ENCODE peak calls at places on chromosomes 7 and 10, in four cellular contexts. P is mesothelial cell of epicardium; F is activated CD4-positive, alpha-beta memory T cell treated with anti-CD3 and anti-CD28 coated beads for 36 hours; V is EH. Q is an unnamed sample.

GRCh38 chr10:74514322-74514721 is 312.1 kb upstream of the KAT6B start:
- DNase-seq in P (no peak), F (no peak), V (no peak), Q (no peak)

GRCh38 chr10:43068781-43069515 is 7.9 kb upstream of the RET start:
- DNase-seq in P (no peak), F (no peak), V (no peak), Q (no peak)

GRCh38 chr7:155763721-155764431 is 48.4 kb downstream of the SHH start:
- DNase-seq in P (no peak), F (peak; percentile 80), V (peak; percentile 21), Q (no peak)

GRCh38 chr7:78159537-78159936 is 361.0 kb downstream of the PHTF2 start:
- DNase-seq in P (no peak), F (no peak), V (no peak), Q (no peak)

GRCh38 chr10:60707841-60708240 is 70.4 kb upstream of the CDK1 start:
- DNase-seq in P (no peak), F (no peak), V (no peak), Q (no peak)

GRCh38 chr7:5693529-5693928 is 87.9 kb downstream of the RNF216 start:
- DNase-seq in P (no peak), F (no peak), V (peak; percentile 96), Q (no peak)

GRCh38 chr7:135717686-135718085 is 10.3 kb downstream of the SLC13A4 start:
- DNase-seq in P (no peak), F (no peak), V (no peak), Q (no peak)

GRCh38 chr7:132404261-132404660 is 172.0 kb downstream of the PLXNA4 start:
- DNase-seq in P (no peak), F (no peak), V (no peak), Q (no peak)

GRCh38 chr10:103612462-103613365 is 119.2 kb downstream of the NEURL1 start:
- DNase-seq in P (no peak), F (no peak), V (peak; percentile 83), Q (peak; percentile 74)

GRCh38 chr10:110820321-110820814 is 51.4 kb upstream of the PDCD4 start:
- DNase-seq in P (no peak), F (no peak), V (peak; percentile 62), Q (peak; percentile 73)

GRCh38 chr10:6988654-6989053 is 408.6 kb upstream of the PRKCQ start:
- DNase-seq in P (no peak), F (no peak), V (no peak), Q (no peak)

GRCh38 chr10:121886997-121887622 is 40.7 kb downstream of the ATE1 start:
- DNase-seq in P (peak; percentile 72), F (peak; percentile 68), V (peak; percentile 66), Q (peak; percentile 60)

GRCh38 chr7:31043035-31043434 is 9.1 kb upstream of the ADCYAP1R1 start:
- DNase-seq in P (no peak), F (no peak), V (no peak), Q (no peak)

GRCh38 chr10:127332631-127333030 is 136.2 kb upstream of the INSYN2A start:
- DNase-seq in P (no peak), F (no peak), V (no peak), Q (no peak)

GRCh38 chr10:4902571-4903011 is 60.6 kb upstream of the AKR1C1 start:
- DNase-seq in P (no peak), F (peak; percentile 60), V (no peak), Q (no peak)

GRCh38 chr7:96486681-96487080 is 164.8 kb upstream of the SLC25A13 start:
- DNase-seq in P (no peak), F (no peak), V (no peak), Q (no peak)

GRCh38 chr10:22427890-22428571 is 82.7 kb downstream of the SPAG6 start:
- DNase-seq in P (no peak), F (no peak), V (peak; percentile 92), Q (no peak)

GRCh38 chr10:130885021-130885655 is 426.4 kb downstream of the TCERG1L start:
- DNase-seq in P (no peak), F (no peak), V (no peak), Q (no peak)

GRCh38 chr10:26799342-26799741 is 61.4 kb downstream of the ABI1 start:
- DNase-seq in P (no peak), F (no peak), V (no peak), Q (no peak)

GRCh38 chr7:12594122-12594897 is 23.8 kb downstream of the SCIN start:
- DNase-seq in P (no peak), F (no peak), V (no peak), Q (no peak)

GRCh38 chr7:125112741-125113309 is 183.2 kb upstream of the POT1 start:
- DNase-seq in P (no peak), F (no peak), V (no peak), Q (no peak)

GRCh38 chr10:79459243-79459642 is 13.8 kb upstream of the ZCCHC24 start:
- DNase-seq in P (no peak), F (no peak), V (no peak), Q (no peak)

GRCh38 chr10:3548702-3549101 is 236.3 kb downstream of the KLF6 start:
- DNase-seq in P (no peak), F (no peak), V (peak; percentile 67), Q (no peak)

GRCh38 chr10:120945801-120946302 is 94.7 kb downstream of the WDR11 start:
- DNase-seq in P (no peak), F (no peak), V (no peak), Q (peak; percentile 94)